ENCODE peak calls at places on chromosome 17, in five cellular contexts. One of them, this sample, is unnamed.

GRCh38 chr17:61149862-61150362 is 249.7 kb upstream of the TBX2 start:
- DNase-seq in uterus: no peak
- DNase-seq in adrenal gland: no peak
- DNase-seq in pancreas: no peak
- DNase-seq in H1: no peak
- DNase-seq in this sample: no peak

GRCh38 chr17:4908301-4908700 is 5.4 kb upstream of the CHRNE start:
- DNase-seq in uterus: no peak
- DNase-seq in adrenal gland: no peak
- DNase-seq in pancreas: no peak
- DNase-seq in H1: no peak
- DNase-seq in this sample: no peak

GRCh38 chr17:8724451-8724850 is 20.2 kb downstream of the CCDC42 start:
- DNase-seq in uterus: no peak
- DNase-seq in adrenal gland: no peak
- DNase-seq in pancreas: no peak
- DNase-seq in H1: no peak
- DNase-seq in this sample: no peak

GRCh38 chr17:28379814-28380571 is 8.5 kb downstream of the SARM1 start:
- DNase-seq in uterus: no peak
- DNase-seq in adrenal gland: no peak
- DNase-seq in pancreas: no peak
- DNase-seq in H1: no peak
- DNase-seq in this sample: no peak

GRCh38 chr17:538096-538973 is 176.3 kb downstream of the VPS53 start:
- DNase-seq in uterus: no peak
- DNase-seq in adrenal gland: no peak
- DNase-seq in pancreas: no peak
- DNase-seq in H1: no peak
- DNase-seq in this sample: no peak

GRCh38 chr17:65301184-65301583 is 164.0 kb downstream of the RGS9 start:
- DNase-seq in uterus: no peak
- DNase-seq in adrenal gland: no peak
- DNase-seq in pancreas: no peak
- DNase-seq in H1: no peak
- DNase-seq in this sample: no peak

GRCh38 chr17:59829217-59830006 is 63.3 kb downstream of the TUBD1 start:
- DNase-seq in uterus: peak; percentile 60
- DNase-seq in adrenal gland: peak; percentile 75
- DNase-seq in pancreas: no peak
- DNase-seq in H1: no peak
- DNase-seq in this sample: no peak

GRCh38 chr17:56699186-56699895 is 105.8 kb downstream of the NOG start:
- DNase-seq in uterus: no peak
- DNase-seq in adrenal gland: peak; percentile 43
- DNase-seq in pancreas: peak; percentile 33
- DNase-seq in H1: peak; percentile 78
- DNase-seq in this sample: no peak

GRCh38 chr17:77125432-77125901 is 15.3 kb upstream of the SEC14L1 start:
- DNase-seq in uterus: no peak
- DNase-seq in adrenal gland: no peak
- DNase-seq in pancreas: no peak
- DNase-seq in H1: no peak
- DNase-seq in this sample: no peak

GRCh38 chr17:42562845-42563509 is 1.0 kb downstream of the COASY start:
- DNase-seq in uterus: no peak
- DNase-seq in adrenal gland: no peak
- DNase-seq in pancreas: no peak
- DNase-seq in H1: no peak
- DNase-seq in this sample: no peak

GRCh38 chr17:74369221-74369620 is 1.9 kb downstream of the GPR142 start:
- DNase-seq in uterus: no peak
- DNase-seq in adrenal gland: no peak
- DNase-seq in pancreas: no peak
- DNase-seq in H1: no peak
- DNase-seq in this sample: no peak

GRCh38 chr17:40307691-40308289 is 1.2 kb upstream of the RARA start:
- DNase-seq in uterus: no peak
- DNase-seq in adrenal gland: no peak
- DNase-seq in pancreas: no peak
- DNase-seq in H1: no peak
- DNase-seq in this sample: no peak

GRCh38 chr17:42059815-42060214 is 9.4 kb upstream of the C17orf113 start:
- DNase-seq in uterus: no peak
- DNase-seq in adrenal gland: no peak
- DNase-seq in pancreas: no peak
- DNase-seq in H1: no peak
- DNase-seq in this sample: no peak

GRCh38 chr17:38585805-38586529 is 19.8 kb downstream of the SRCIN1 start:
- DNase-seq in uterus: no peak
- DNase-seq in adrenal gland: no peak
- DNase-seq in pancreas: no peak
- DNase-seq in H1: no peak
- DNase-seq in this sample: no peak

GRCh38 chr17:17190188-17190587 is 15.9 kb downstream of the PLD6 start:
- DNase-seq in uterus: no peak
- DNase-seq in adrenal gland: no peak
- DNase-seq in pancreas: no peak
- DNase-seq in H1: no peak
- DNase-seq in this sample: no peak

GRCh38 chr17:40556884-40557414 is 8.3 kb downstream of the CCR7 start:
- DNase-seq in uterus: no peak
- DNase-seq in adrenal gland: no peak
- DNase-seq in pancreas: peak; percentile 12
- DNase-seq in H1: no peak
- DNase-seq in this sample: no peak

GRCh38 chr17:73986641-73987177 is 216.8 kb upstream of the RPL38 start:
- DNase-seq in uterus: no peak
- DNase-seq in adrenal gland: no peak
- DNase-seq in pancreas: no peak
- DNase-seq in H1: no peak
- DNase-seq in this sample: no peak

GRCh38 chr17:28335959-28336871 is 654 bp downstream of the TNFAIP1 start:
- DNase-seq in uterus: peak; percentile 61
- DNase-seq in adrenal gland: peak; percentile 86
- DNase-seq in pancreas: peak; percentile 82
- DNase-seq in H1: no peak
- DNase-seq in this sample: peak; percentile 52

GRCh38 chr17:42422412-42422957 is 571 bp downstream of the CAVIN1 start:
- DNase-seq in uterus: no peak
- DNase-seq in adrenal gland: peak; percentile 66
- DNase-seq in pancreas: no peak
- DNase-seq in H1: no peak
- DNase-seq in this sample: no peak

GRCh38 chr17:36443777-36444176 is 42.7 kb upstream of the ZNHIT3 start:
- DNase-seq in uterus: no peak
- DNase-seq in adrenal gland: no peak
- DNase-seq in pancreas: no peak
- DNase-seq in H1: no peak
- DNase-seq in this sample: no peak

GRCh38 chr17:30186761-30187160 is 48.7 kb downstream of the SLC6A4 start:
- DNase-seq in uterus: no peak
- DNase-seq in adrenal gland: no peak
- DNase-seq in pancreas: no peak
- DNase-seq in H1: no peak
- DNase-seq in this sample: no peak

GRCh38 chr17:12388206-12388605 is 277.5 kb upstream of the MYOCD start:
- DNase-seq in uterus: no peak
- DNase-seq in adrenal gland: no peak
- DNase-seq in pancreas: no peak
- DNase-seq in H1: no peak
- DNase-seq in this sample: no peak

GRCh38 chr17:63425478-63425877 is 20.6 kb downstream of the CYB561 start:
- DNase-seq in uterus: peak; percentile 82
- DNase-seq in adrenal gland: peak; percentile 67
- DNase-seq in pancreas: peak; percentile 65
- DNase-seq in H1: no peak
- DNase-seq in this sample: no peak

GRCh38 chr17:83133302-83134121 is 54.1 kb downstream of the METRNL start:
- DNase-seq in uterus: no peak
- DNase-seq in adrenal gland: no peak
- DNase-seq in pancreas: no peak
- DNase-seq in H1: no peak
- DNase-seq in this sample: no peak

GRCh38 chr17:42010898-42011516 is 6.2 kb downstream of the DNAJC7 start:
- DNase-seq in uterus: no peak
- DNase-seq in adrenal gland: no peak
- DNase-seq in pancreas: no peak
- DNase-seq in H1: no peak
- DNase-seq in this sample: no peak

GRCh38 chr17:32609085-32609484 is 122.3 kb downstream of the CDK5R1 start:
- DNase-seq in uterus: no peak
- DNase-seq in adrenal gland: peak; percentile 18
- DNase-seq in pancreas: peak; percentile 37
- DNase-seq in H1: no peak
- DNase-seq in this sample: no peak

GRCh38 chr17:40490289-40490853 is 11.1 kb downstream of the TNS4 start:
- DNase-seq in uterus: peak; percentile 91
- DNase-seq in adrenal gland: no peak
- DNase-seq in pancreas: no peak
- DNase-seq in H1: no peak
- DNase-seq in this sample: no peak

GRCh38 chr17:55570360-55570759 is 59.1 kb upstream of the SMIM36 start:
- DNase-seq in uterus: no peak
- DNase-seq in adrenal gland: no peak
- DNase-seq in pancreas: no peak
- DNase-seq in H1: no peak
- DNase-seq in this sample: no peak

GRCh38 chr17:78920528-78920927 is 4.7 kb downstream of the TIMP2 start:
- DNase-seq in uterus: no peak
- DNase-seq in adrenal gland: no peak
- DNase-seq in pancreas: no peak
- DNase-seq in H1: no peak
- DNase-seq in this sample: no peak

GRCh38 chr17:78917451-78918307 is 7.5 kb downstream of the TIMP2 start:
- DNase-seq in uterus: no peak
- DNase-seq in adrenal gland: no peak
- DNase-seq in pancreas: no peak
- DNase-seq in H1: no peak
- DNase-seq in this sample: no peak

GRCh38 chr17:78919816-78920516 is 5.2 kb downstream of the TIMP2 start:
- DNase-seq in uterus: no peak
- DNase-seq in adrenal gland: no peak
- DNase-seq in pancreas: no peak
- DNase-seq in H1: no peak
- DNase-seq in this sample: no peak

GRCh38 chr17:78921437-78921971 is 3.7 kb downstream of the TIMP2 start:
- DNase-seq in uterus: no peak
- DNase-seq in adrenal gland: peak; percentile 76
- DNase-seq in pancreas: no peak
- DNase-seq in H1: no peak
- DNase-seq in this sample: no peak

GRCh38 chr17:78918979-78919378 is 6.2 kb downstream of the TIMP2 start:
- DNase-seq in uterus: no peak
- DNase-seq in adrenal gland: no peak
- DNase-seq in pancreas: no peak
- DNase-seq in H1: no peak
- DNase-seq in this sample: no peak
- H3K4me1 ChIP-seq in uterus: peaks cover 8% of the 10 kb centered on the region
- H3K4me1 ChIP-seq in adrenal gland: peaks cover 84% of the 10 kb centered on the region
- H3K4me1 ChIP-seq in pancreas: peaks cover 57% of the 10 kb centered on the region
- H3K4me1 ChIP-seq in H1: peaks cover 4% of the 10 kb centered on the region
- H3K4me1 ChIP-seq in this sample: peaks cover 7% of the 10 kb centered on the region

DNA sequence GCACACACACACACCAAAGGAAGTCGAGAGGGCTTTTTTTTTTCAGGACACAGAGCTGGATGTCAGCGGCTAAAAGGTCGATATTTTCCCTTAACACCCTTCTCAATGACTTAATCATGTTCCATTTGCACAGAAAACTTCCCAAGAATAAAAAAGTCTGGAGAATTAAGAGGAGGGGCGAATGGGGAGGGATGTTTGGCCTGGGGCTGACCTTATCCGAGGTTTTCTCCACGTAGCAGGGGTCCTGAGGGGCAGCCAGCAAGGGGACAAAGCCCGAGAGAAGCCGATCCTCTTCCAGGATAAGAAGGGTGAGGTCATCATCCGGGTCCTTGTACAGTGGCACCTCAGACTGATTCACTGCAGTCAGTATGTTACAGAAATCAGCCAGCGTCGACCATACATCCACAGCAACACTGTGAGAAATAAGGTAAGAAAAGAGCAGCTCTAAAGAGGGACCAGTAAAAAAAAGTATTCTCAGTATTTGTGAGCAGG is 117.6 kb downstream of the HIC1 start:
- DNase-seq in uterus: peak; percentile 81
- DNase-seq in adrenal gland: peak; percentile 80
- DNase-seq in pancreas: peak; percentile 46
- DNase-seq in H1: no peak
- DNase-seq in this sample: no peak
- H3K4me3 ChIP-seq in uterus: no peak overlapping the region
- H3K4me3 ChIP-seq in adrenal gland: no peak overlapping the region
- H3K4me3 ChIP-seq in pancreas: no peak overlapping the region
- H3K4me3 ChIP-seq in H1: no peak overlapping the region
- H3K4me3 ChIP-seq in this sample: no peak overlapping the region

GRCh38 chr17:49832840-49833599 is 14.8 kb downstream of the TAC4 start:
- DNase-seq in uterus: no peak
- DNase-seq in adrenal gland: no peak
- DNase-seq in pancreas: no peak
- DNase-seq in H1: no peak
- DNase-seq in this sample: no peak
- H3K4me1 ChIP-seq in uterus: no peaks in the 10 kb centered on the region
- H3K4me1 ChIP-seq in adrenal gland: peaks cover 32% of the 10 kb centered on the region
- H3K4me1 ChIP-seq in pancreas: peaks cover 13% of the 10 kb centered on the region
- H3K4me1 ChIP-seq in H1: no peaks in the 10 kb centered on the region
- H3K4me1 ChIP-seq in this sample: no peaks in the 10 kb centered on the region

GRCh38 chr17:43918026-43918389 is 10.7 kb upstream of the MPP2 start:
- DNase-seq in uterus: no peak
- DNase-seq in adrenal gland: no peak
- DNase-seq in pancreas: no peak
- DNase-seq in H1: no peak
- DNase-seq in this sample: no peak

GRCh38 chr17:43917348-43918025 is 10.2 kb upstream of the MPP2 start:
- DNase-seq in uterus: no peak
- DNase-seq in adrenal gland: peak; percentile 30
- DNase-seq in pancreas: no peak
- DNase-seq in H1: no peak
- DNase-seq in this sample: no peak

GRCh38 chr17:43915561-43915960 is 8.2 kb upstream of the MPP2 start:
- DNase-seq in uterus: no peak
- DNase-seq in adrenal gland: no peak
- DNase-seq in pancreas: no peak
- DNase-seq in H1: no peak
- DNase-seq in this sample: no peak

GRCh38 chr17:43917016-43917347 is 9.6 kb upstream of the MPP2 start:
- DNase-seq in uterus: no peak
- DNase-seq in adrenal gland: no peak
- DNase-seq in pancreas: no peak
- DNase-seq in H1: no peak
- DNase-seq in this sample: no peak

DNA sequence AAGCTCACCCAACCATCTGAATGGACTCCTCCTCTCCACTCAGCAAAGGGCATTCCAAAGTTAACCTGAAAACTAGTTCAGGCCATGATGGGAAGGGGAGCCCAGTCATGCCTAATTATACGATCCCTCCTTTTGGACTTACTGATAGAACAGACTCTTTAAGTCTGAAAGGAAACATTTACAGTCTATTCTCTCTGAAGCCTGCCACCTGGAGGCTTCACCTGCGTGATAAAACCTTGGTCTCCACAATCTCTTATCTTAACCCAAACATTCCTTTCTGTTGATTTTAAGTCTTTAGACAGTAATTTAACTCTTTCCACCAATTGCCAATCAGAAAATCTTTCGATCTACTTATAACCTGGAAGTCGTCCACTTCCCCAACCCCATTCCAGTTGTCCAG is 9.0 kb upstream of the MPP2 start:
- DNase-seq in uterus: no peak
- DNase-seq in adrenal gland: no peak
- DNase-seq in pancreas: no peak
- DNase-seq in H1: no peak
- DNase-seq in this sample: no peak
- H3K4me3 ChIP-seq in uterus: no peak overlapping the region
- H3K4me3 ChIP-seq in adrenal gland: no peak overlapping the region
- H3K4me3 ChIP-seq in pancreas: no peak overlapping the region
- H3K4me3 ChIP-seq in H1: no peak overlapping the region
- H3K4me3 ChIP-seq in this sample: no peak overlapping the region

This sample was measured in iPS DF 6.9.